ENCODE peak calls at places on chromosomes 2 and 18, in four cellular contexts. B is neuronal stem cell, R is HepG2, F is pancreas. D is an unnamed sample. For H3K4me1, the result is how much of the 10 kb centered on the place peaks cover.

GRCh38 chr2:229732897-229733296 is 18.5 kb upstream of the DNER start:
- DNase-seq in B (no peak), R (no peak), F (no peak), D (no peak)

GRCh38 chr18:45715212-45715780 is 8.7 kb upstream of the SLC14A1 start:
- DNase-seq in B (no peak), R (no peak), F (no peak), D (no peak)

GRCh38 chr18:73653836-73654235 is 493.8 kb downstream of the FBXO15 start:
- DNase-seq in B (no peak), R (no peak), F (no peak), D (no peak)

GRCh38 chr2:239817011-239817490 is 208.1 kb downstream of the NDUFA10 start:
- DNase-seq in B (no peak), R (no peak), F (no peak), D (no peak)

GRCh38 chr2:113039158-113039557 is 13.5 kb downstream of the IL36B start:
- DNase-seq in B (no peak), R (no peak), F (peak), D (no peak)

GRCh38 chr2:191202209-191202721 is 42.9 kb upstream of the MYO1B start:
- DNase-seq in B (no peak), R (no peak), F (no peak), D (no peak)

GRCh38 chr2:109542384-109542783 is 71.4 kb downstream of the SEPTIN10 start:
- DNase-seq in B (no peak), R (no peak), F (no peak), D (no peak)

GRCh38 chr18:40159141-40160017 is 1795.7 kb upstream of the PIK3C3 start:
- DNase-seq in B (peak), R (peak), F (no peak), D (no peak)

GRCh38 chr2:95061601-95062183 is 36.2 kb downstream of the MAL start:
- DNase-seq in B (no peak), R (no peak), F (no peak), D (no peak)

GRCh38 chr2:124241-124880 is 78.1 kb upstream of the FAM110C start:
- DNase-seq in B (no peak), R (no peak), F (no peak), D (no peak)

GRCh38 chr18:45255142-45255890 is 360.0 kb upstream of the SLC14A2 start:
- DNase-seq in B (no peak), R (no peak), F (peak), D (no peak)

GRCh38 chr2:225013432-225014048 is 28.7 kb downstream of the DOCK10 start:
- DNase-seq in B (no peak), R (no peak), F (no peak), D (no peak)

GRCh38 chr2:218852911-218853667 is 6.5 kb upstream of the WNT6 start:
- DNase-seq in B (peak), R (peak), F (no peak), D (peak)

GRCh38 chr18:45046961-45047360 is 366.3 kb downstream of the SETBP1 start:
- DNase-seq in B (no peak), R (no peak), F (no peak), D (no peak)

GRCh38 chr2:105906481-105906880 is 161.8 kb downstream of the NCK2 start:
- DNase-seq in B (no peak), R (no peak), F (no peak), D (no peak)

GRCh38 chr2:201866643-201867310 is 60.4 kb downstream of the CDK15 start:
- DNase-seq in B (no peak), R (peak), F (no peak), D (no peak)

GRCh38 chr2:219404954-219405353 is 13.2 kb upstream of the DES start:
- DNase-seq in B (no peak), R (no peak), F (no peak), D (peak)

GRCh38 chr2:18066894-18067293 is 188.4 kb downstream of the KCNS3 start:
- DNase-seq in B (no peak), R (no peak), F (no peak), D (no peak)

GRCh38 chr2:96085541-96086355 is 30.6 kb downstream of the ADRA2B start:
- DNase-seq in B (no peak), R (no peak), F (no peak), D (no peak)

GRCh38 chr2:169360984-169361705 is 1.2 kb downstream of the LRP2 start:
- DNase-seq in B (peak), R (no peak), F (no peak), D (no peak)

GRCh38 chr2:62286089-62286785 is 90.3 kb downstream of the B3GNT2 start:
- DNase-seq in B (no peak), R (no peak), F (no peak), D (no peak)

GRCh38 chr2:120252207-120253020 is at the start of gene RALB:
- DNase-seq in B (peak), R (peak), F (peak), D (peak)
- H3K27ac ChIP-seq in B (peak), R (peak), F (peak), D (peak)

GRCh38 chr2:241882090-241882625 is 12.6 kb downstream of the RTP5 start:
- DNase-seq in B (no peak), R (no peak), F (peak), D (peak)
- H3K4me3 ChIP-seq in B (no peak), R (peak), F (peak), D (no peak)

GRCh38 chr2:159002465-159003130 is 34.2 kb downstream of the TANC1 start:
- DNase-seq in B (no peak), R (no peak), F (no peak), D (no peak)

GRCh38 chr2:158999458-158999857 is 31.0 kb downstream of the TANC1 start:
- DNase-seq in B (no peak), R (peak), F (no peak), D (no peak)

GRCh38 chr2:158997037-158997785 is 28.8 kb downstream of the TANC1 start:
- DNase-seq in B (no peak), R (peak), F (no peak), D (no peak)

GRCh38 chr2:158998486-158999248 is 30.2 kb downstream of the TANC1 start:
- DNase-seq in B (no peak), R (peak), F (no peak), D (no peak)

GRCh38 chr2:159000072-159000471 is 31.6 kb downstream of the TANC1 start:
- DNase-seq in B (no peak), R (no peak), F (no peak), D (no peak)
- H3K4me1 ChIP-seq in B (under half), R (half or more), F (under half), D (under half)

GRCh38 chr2:120262150-120262549 is 9.5 kb downstream of the RALB start:
- DNase-seq in B (no peak), R (no peak), F (no peak), D (no peak)

GRCh38 chr2:120261387-120262006 is 8.8 kb downstream of the RALB start:
- DNase-seq in B (no peak), R (no peak), F (no peak), D (no peak)

GRCh38 chr2:120260736-120261135 is 8.1 kb downstream of the RALB start:
- DNase-seq in B (no peak), R (no peak), F (no peak), D (no peak)

GRCh38 chr2:120264995-120265394 is 12.3 kb downstream of the RALB start:
- DNase-seq in B (no peak), R (no peak), F (no peak), D (no peak)

GRCh38 chr2:120262761-120263428 is 10.2 kb downstream of the RALB start:
- DNase-seq in B (no peak), R (no peak), F (no peak), D (no peak)
- H3K27ac ChIP-seq in B (no peak), R (no peak), F (no peak), D (no peak)

GRCh38 chr2:74249406-74250122 is 51.1 kb downstream of the MTHFD2 start:
- DNase-seq in B (no peak), R (no peak), F (no peak), D (no peak)

GRCh38 chr2:74239346-74239745 is 40.9 kb downstream of the MTHFD2 start:
- DNase-seq in B (no peak), R (no peak), F (no peak), D (no peak)

GRCh38 chr2:74246496-74247195 is 48.2 kb downstream of the MTHFD2 start:
- DNase-seq in B (no peak), R (no peak), F (no peak), D (no peak)

GRCh38 chr2:74242354-74243071 is 44.1 kb downstream of the MTHFD2 start:
- DNase-seq in B (no peak), R (no peak), F (no peak), D (no peak)

DNA sequence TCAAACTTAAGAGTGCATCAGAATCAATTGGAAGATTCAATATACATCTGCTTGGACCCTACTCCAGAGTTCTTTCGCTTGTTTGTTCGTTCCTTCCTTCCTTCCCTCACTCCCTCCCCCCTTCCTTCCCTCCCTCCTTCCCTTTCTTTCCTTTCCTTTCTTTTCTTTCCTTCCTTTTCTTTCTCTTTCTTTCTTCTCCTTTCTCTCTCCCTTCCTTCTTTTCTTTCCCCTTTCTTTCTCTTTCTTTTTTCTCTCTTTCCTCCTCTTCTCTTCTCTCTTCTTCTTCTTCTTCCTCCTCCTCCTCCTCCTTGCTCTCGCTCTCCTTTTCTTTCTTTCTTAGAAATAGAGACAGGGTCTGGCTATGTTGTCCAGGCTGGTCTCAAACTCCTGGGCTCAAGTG is 45.9 kb downstream of the MTHFD2 start:
- DNase-seq in B (no peak), R (no peak), F (no peak), D (no peak)
- H3K4me3 ChIP-seq in B (no peak), R (no peak), F (no peak), D (no peak)

GRCh38 chr2:144453486-144454158 is 66.3 kb downstream of the ZEB2 start:
- DNase-seq in B (no peak), R (no peak), F (no peak), D (no peak)

GRCh38 chr2:144458536-144458935 is 61.4 kb downstream of the ZEB2 start:
- DNase-seq in B (no peak), R (no peak), F (no peak), D (no peak)

GRCh38 chr2:144454466-144455287 is 65.2 kb downstream of the ZEB2 start:
- DNase-seq in B (no peak), R (no peak), F (no peak), D (no peak)

GRCh38 chr2:144455979-144456378 is 63.9 kb downstream of the ZEB2 start:
- DNase-seq in B (no peak), R (no peak), F (no peak), D (no peak)

DNA sequence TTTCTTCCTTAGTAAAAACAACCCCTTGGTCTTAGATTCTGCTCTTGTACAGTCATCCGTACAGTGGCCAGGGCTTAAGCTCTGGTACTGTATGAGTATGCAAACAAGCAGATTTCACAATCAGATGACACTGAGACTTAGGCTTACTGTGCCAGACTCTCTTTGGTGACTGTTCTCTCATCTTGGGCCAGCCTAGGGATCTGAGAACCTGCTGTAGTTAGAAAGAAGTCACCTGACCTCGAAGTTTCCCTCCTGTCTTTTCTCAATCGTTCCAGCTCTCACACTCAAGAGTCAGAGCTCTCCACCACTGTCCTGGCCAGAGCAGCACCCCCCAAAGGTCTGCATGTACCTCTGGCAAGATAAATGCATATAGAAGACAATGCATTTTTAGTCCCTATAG is 63.2 kb downstream of the ZEB2 start:
- DNase-seq in B (no peak), R (no peak), F (no peak), D (no peak)
- H3K4me1 ChIP-seq in B (half or more), R (under half), F (under half), D (under half)

D was measured in right cardiac atrium.